ENCODE peak calls at places on chromosome 15, in four cellular contexts. L, D, V and N are unnamed samples.

GRCh38 chr15:52394020-52394608 is 98.5 kb upstream of the MYO5C start:
- DNase-seq in L (no peak), V (no peak), D (no peak), N (no peak)

GRCh38 chr15:66919421-66919820 is 146.0 kb upstream of the SMAD3 start:
- DNase-seq in V (no peak), D (no peak), L (no peak), N (no peak)

GRCh38 chr15:84911879-84912660 is 27.6 kb downstream of the SLC28A1 start:
- DNase-seq in V (no peak), L (peak; percentile 96), D (peak; percentile 99), N (no peak)

GRCh38 chr15:84582583-84583157 is 18.1 kb upstream of the ZSCAN2 start:
- DNase-seq in D (no peak), L (no peak), V (no peak), N (no peak)

GRCh38 chr15:68352401-68353062 is 75.0 kb downstream of the FEM1B start:
- DNase-seq in V (no peak), D (peak; percentile 98), L (peak; percentile 89), N (no peak)

GRCh38 chr15:99305761-99306505 is 54.7 kb downstream of the LRRC28 start:
- DNase-seq in V (no peak), D (peak; percentile 87), L (peak; percentile 72), N (peak; percentile 60)

GRCh38 chr15:101162701-101163483 is 89.0 kb downstream of the CHSY1 start:
- DNase-seq in V (no peak), D (no peak), L (no peak), N (no peak)

GRCh38 chr15:50996641-50997040 is 88.2 kb downstream of the AP4E1 start:
- DNase-seq in V (no peak), D (peak; percentile 76), L (no peak), N (no peak)

GRCh38 chr15:39908186-39908585 is 11.9 kb downstream of the GPR176 start:
- DNase-seq in D (peak; percentile 96), V (no peak), L (no peak), N (no peak)

GRCh38 chr15:65331811-65332210 is 27.3 kb downstream of the RNU5B-1 start:
- DNase-seq in L (no peak), V (no peak), D (no peak), N (no peak)

GRCh38 chr15:53835309-53835708 is 75.8 kb upstream of the WDR72 start:
- DNase-seq in D (no peak), V (no peak), L (peak; percentile 4), N (no peak)

GRCh38 chr15:64869501-64869900 is 27.8 kb downstream of the PLEKHO2 start:
- DNase-seq in L (no peak), D (no peak), V (no peak), N (no peak)

GRCh38 chr15:54519577-54519976 is 541.3 kb downstream of the UNC13C start:
- DNase-seq in D (no peak), L (no peak), V (no peak), N (no peak)

GRCh38 chr15:89114974-89115373 is 26.7 kb downstream of the ABHD2 start:
- DNase-seq in V (no peak), D (peak; percentile 84), L (peak; percentile 74), N (no peak)

GRCh38 chr15:101121511-101122090 is 130.2 kb downstream of the CHSY1 start:
- DNase-seq in L (no peak), V (peak; percentile 49), D (peak; percentile 74), N (peak; percentile 49)

GRCh38 chr15:74461847-74462511 is 1.0 kb upstream of the UBL7 start:
- DNase-seq in V (no peak), L (no peak), D (no peak), N (peak; percentile 19)

GRCh38 chr15:41965441-41966413 is 6.6 kb downstream of the EHD4 start:
- DNase-seq in L (no peak), D (peak; percentile 41), V (no peak), N (no peak)

GRCh38 chr15:70324001-70324974 is 226.6 kb upstream of the TLE3 start:
- DNase-seq in D (peak; percentile 30), V (no peak), L (peak; percentile 37), N (no peak)

GRCh38 chr15:57255751-57256150 is 120.6 kb upstream of the CGNL1 start:
- DNase-seq in D (no peak), L (no peak), V (no peak), N (no peak)

GRCh38 chr15:58521293-58521991 is 89.7 kb downstream of the LIPC start:
- DNase-seq in D (peak; percentile 84), L (peak; percentile 66), V (peak; percentile 88), N (no peak)

GRCh38 chr15:74200394-74200793 is 2.2 kb downstream of the STRA6 start:
- DNase-seq in L (peak; percentile 79), D (peak; percentile 76), V (no peak), N (no peak)

GRCh38 chr15:66934315-66934930 is 131.0 kb upstream of the SMAD3 start:
- DNase-seq in L (no peak), V (no peak), D (no peak), N (no peak)

GRCh38 chr15:92050220-92050898 is 196.9 kb downstream of the SLCO3A1 start:
- DNase-seq in L (no peak), V (no peak), D (no peak), N (no peak)

GRCh38 chr15:92047900-92048299 is 194.4 kb downstream of the SLCO3A1 start:
- DNase-seq in D (no peak), L (no peak), V (no peak), N (no peak)

GRCh38 chr15:92051726-92052125 is 198.2 kb downstream of the SLCO3A1 start:
- DNase-seq in V (no peak), L (no peak), D (no peak), N (no peak)

GRCh38 chr15:92048739-92049138 is 195.2 kb downstream of the SLCO3A1 start:
- DNase-seq in V (no peak), L (no peak), D (no peak), N (no peak)

GRCh38 chr15:92049290-92050008 is 195.9 kb downstream of the SLCO3A1 start:
- DNase-seq in D (no peak), L (no peak), V (no peak), N (no peak)
- TF ChIP-seq BHLHE40 in D (no peak), L (no peak), V (no peak), N (no peak)

DNA sequence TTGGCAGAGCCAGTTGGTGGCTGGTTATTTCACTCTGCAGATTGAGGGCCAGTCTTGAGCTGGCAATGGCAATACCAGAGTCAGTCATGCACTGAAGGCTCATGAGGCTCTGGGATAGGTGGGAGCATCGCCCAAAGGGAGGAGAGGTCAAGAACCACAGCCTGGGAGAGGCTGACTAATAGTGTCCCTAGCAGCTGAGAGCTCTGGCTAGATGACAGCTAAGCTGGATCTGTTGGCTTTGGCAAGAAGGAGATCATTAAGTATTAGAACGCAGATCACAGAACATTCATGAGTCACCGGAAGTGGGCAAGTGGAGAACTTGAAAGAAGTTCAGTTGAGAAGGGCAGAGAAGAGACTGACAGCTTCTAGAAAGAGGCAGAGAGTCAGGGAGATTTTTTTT is 521.1 kb downstream of the NR2F2 start:
- DNase-seq in V (no peak), L (no peak), D (peak; percentile 12), N (no peak)
- TF ChIP-seq BHLHE40 in V (no peak), L (no peak), D (no peak), N (no peak)

GRCh38 chr15:35717721-35718120 is 171.8 kb upstream of the DPH6 start:
- DNase-seq in D (no peak), V (no peak), L (no peak), N (no peak)

DNA sequence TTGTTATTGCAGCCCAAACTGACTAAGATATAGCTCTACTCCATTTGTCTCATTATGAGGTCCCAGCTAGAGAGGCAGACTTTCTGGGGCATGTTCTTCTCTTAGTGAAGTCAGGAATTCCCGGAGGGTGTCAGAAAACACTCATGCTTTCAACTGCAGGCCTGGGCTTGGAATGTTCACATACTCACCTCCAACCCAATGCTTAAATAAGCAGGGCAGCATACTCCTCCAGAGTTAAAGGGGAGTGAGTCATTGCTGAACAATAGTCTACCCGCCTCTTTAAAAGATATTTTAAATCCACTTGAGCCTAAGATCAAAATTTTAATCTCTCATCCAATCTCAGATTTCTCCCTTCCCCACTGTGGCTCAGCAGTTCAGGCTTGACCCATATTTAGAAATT is 167.8 kb upstream of the DPH6 start:
- DNase-seq in V (no peak), L (no peak), D (peak; percentile 78), N (no peak)
- TF ChIP-seq BHLHE40 in V (no peak), L (no peak), D (peak; percentile 40), N (no peak)

DNA sequence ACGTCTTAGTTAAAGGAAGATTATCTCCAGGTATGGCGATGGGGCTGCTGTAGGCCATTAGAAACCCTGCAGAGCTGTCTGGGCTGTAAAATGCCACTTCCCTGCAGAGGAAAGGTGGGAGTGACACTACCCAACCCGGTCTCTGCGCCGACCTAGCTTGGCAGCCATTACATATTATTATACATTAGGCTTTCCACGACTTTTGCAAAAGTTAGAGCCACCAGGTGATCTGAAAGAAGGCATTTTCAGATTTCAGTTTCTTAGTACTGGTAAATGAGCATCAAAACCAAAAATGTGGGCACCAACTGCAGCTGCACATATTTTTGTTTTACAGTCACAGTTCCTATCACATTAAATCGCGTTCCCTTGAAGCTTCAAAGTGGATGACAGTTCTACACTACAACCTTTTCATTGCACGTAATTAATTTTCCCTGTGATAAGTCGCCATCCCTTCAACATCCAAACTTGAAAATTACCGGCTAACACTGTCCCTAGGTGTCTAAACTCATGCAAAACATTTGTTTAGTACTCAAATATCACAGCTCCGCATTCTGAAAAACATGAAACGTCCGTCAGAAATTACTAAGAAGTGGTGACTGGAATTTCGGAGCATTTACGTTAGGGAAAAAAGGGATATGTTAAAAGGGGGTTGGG is 81.3 kb upstream of the CHD2 start:
- DNase-seq in L (no peak), V (no peak), D (no peak), N (peak; percentile 43)
- TF ChIP-seq BHLHE40 in L (no peak), V (no peak), D (no peak), N (no peak)